ENCODE peak calls at places on chromosomes 3 and 15, in nine cellular contexts. J is left ventricle myocardium superior; C is hypothalamus; D is stimulated activated naive CD4-positive, alpha-beta T cell; T is endothelial cell; R is NCI-H146; X is stimulated activated CD8-positive, alpha-beta memory T cell treated with anti-CD3 and anti-CD28 coated beads, Interleukin-4, amount 100 ng/mL, for 24 hours; U is upper lobe of right lung; M is GM19239. Q is an unnamed sample.

GRCh38 chr15:44676676-44677075 is 13.2 kb upstream of the SPG11 start:
- DNase-seq in J (no peak), C (no peak), D (no peak), T (no peak), R (no peak), X (no peak), U (no peak), M (no peak), Q (no peak)

GRCh38 chr3:184241447-184242296 is 7.1 kb downstream of the ALG3 start:
- DNase-seq in J (peak; percentile 64), C (no peak), D (no peak), T (peak; percentile 67), R (peak; percentile 56), X (no peak), U (peak; percentile 85), M (no peak), Q (peak; percentile 11)

GRCh38 chr15:68479406-68479805 is 47.4 kb upstream of the ITGA11 start:
- DNase-seq in J (peak; percentile 58), C (no peak), D (no peak), T (no peak), R (no peak), X (no peak), U (no peak), M (no peak), Q (peak; percentile 40)

GRCh38 chr15:50377867-50378751 is 23.1 kb upstream of the GABPB1 start:
- DNase-seq in J (no peak), C (no peak), D (no peak), T (no peak), R (no peak), X (no peak), U (no peak), M (peak; percentile 68), Q (no peak)

GRCh38 chr3:18246336-18247060 is 178.6 kb downstream of the SATB1 start:
- DNase-seq in J (no peak), C (no peak), D (no peak), T (no peak), R (peak; percentile 3), X (no peak), U (no peak), M (no peak), Q (no peak)

GRCh38 chr3:111692593-111693552 is 97.7 kb upstream of the ZBED2 start:
- DNase-seq in J (peak; percentile 28), C (no peak), D (no peak), T (no peak), R (peak; percentile 43), X (no peak), U (no peak), M (no peak), Q (no peak)

GRCh38 chr15:94239474-94239873 is 8.1 kb downstream of the MCTP2 start:
- DNase-seq in J (no peak), C (no peak), D (no peak), T (no peak), R (no peak), X (no peak), U (no peak), M (no peak), Q (no peak)

GRCh38 chr3:150412599-150413069 is 4.5 kb downstream of the TSC22D2 start:
- DNase-seq in J (no peak), C (no peak), D (no peak), T (no peak), R (peak; percentile 7), X (no peak), U (no peak), M (no peak), Q (peak; percentile 71)

GRCh38 chr15:75182187-75183131 is 19.2 kb upstream of the C15orf39 start:
- DNase-seq in J (peak; percentile 21), C (no peak), D (no peak), T (no peak), R (no peak), X (no peak), U (no peak), M (no peak), Q (no peak)

GRCh38 chr3:59818033-59818936 is 768.5 kb upstream of the CFAP20DC start:
- DNase-seq in J (peak; percentile 91), C (peak; percentile 1), D (no peak), T (no peak), R (no peak), X (no peak), U (peak; percentile 69), M (no peak), Q (peak; percentile 95)

GRCh38 chr15:51190424-51191068 is 95.8 kb upstream of the TNFAIP8L3 start:
- DNase-seq in J (peak; percentile 78), C (no peak), D (no peak), T (no peak), R (no peak), X (no peak), U (no peak), M (no peak), Q (no peak)

GRCh38 chr3:60579734-60580133 is 671.5 kb downstream of the FHIT start:
- DNase-seq in J (no peak), C (no peak), D (no peak), T (no peak), R (peak; percentile 16), X (no peak), U (no peak), M (no peak), Q (peak; percentile 4)

GRCh38 chr3:172174396-172175253 is 135.2 kb downstream of the FNDC3B start:
- DNase-seq in J (no peak), C (no peak), D (no peak), T (peak; percentile 24), R (no peak), X (no peak), U (no peak), M (no peak), Q (no peak)

GRCh38 chr3:126021224-126021623 is 52.2 kb downstream of the ROPN1B start:
- DNase-seq in J (peak; percentile 46), C (no peak), D (no peak), T (no peak), R (no peak), X (no peak), U (no peak), M (no peak), Q (no peak)

GRCh38 chr3:57756528-57757401 is 656 bp downstream of the SLMAP start:
- DNase-seq in J (peak; percentile 59), C (peak; percentile 22), D (peak; percentile 29), T (peak; percentile 51), R (peak; percentile 28), X (peak; percentile 9), U (peak; percentile 75), M (peak; percentile 15), Q (peak; percentile 80)

GRCh38 chr15:75049392-75049791 is 26.0 kb downstream of the PPCDC start:
- DNase-seq in J (peak; percentile 89), C (peak; percentile 25), D (no peak), T (no peak), R (no peak), X (no peak), U (peak; percentile 89), M (no peak), Q (no peak)

GRCh38 chr3:49879721-49880120 is 10.0 kb upstream of the CAMKV start:
- DNase-seq in J (no peak), C (no peak), D (no peak), T (no peak), R (no peak), X (no peak), U (no peak), M (no peak), Q (no peak)

GRCh38 chr15:45871121-45871855 is 236.5 kb downstream of the SQOR start:
- DNase-seq in J (no peak), C (no peak), D (no peak), T (no peak), R (no peak), X (no peak), U (no peak), M (no peak), Q (peak; percentile 55)

GRCh38 chr15:73317651-73318462 is 50.9 kb downstream of the HCN4 start:
- DNase-seq in J (no peak), C (no peak), D (no peak), T (no peak), R (peak; percentile 30), X (no peak), U (peak; percentile 45), M (no peak), Q (no peak)

GRCh38 chr3:192851821-192852352 is 65.8 kb downstream of the MB21D2 start:
- DNase-seq in J (peak; percentile 50), C (peak; percentile 17), D (no peak), T (no peak), R (peak; percentile 17), X (no peak), U (peak; percentile 78), M (no peak), Q (peak; percentile 91)

GRCh38 chr15:78035319-78035718 is 42.2 kb downstream of the TBC1D2B start:
- DNase-seq in J (peak; percentile 38), C (no peak), D (peak; percentile 25), T (no peak), R (no peak), X (no peak), U (no peak), M (no peak), Q (no peak)

GRCh38 chr3:194075802-194076460 is 60.0 kb upstream of the HES1 start:
- DNase-seq in J (no peak), C (no peak), D (no peak), T (no peak), R (peak; percentile 66), X (no peak), U (no peak), M (no peak), Q (no peak)

GRCh38 chr3:187628169-187628568 is 42.0 kb downstream of the SST start:
- DNase-seq in J (no peak), C (no peak), D (no peak), T (no peak), R (no peak), X (no peak), U (no peak), M (no peak), Q (no peak)

GRCh38 chr15:69390575-69390974 is 23.6 kb upstream of the KIF23 start:
- DNase-seq in J (no peak), C (no peak), D (no peak), T (no peak), R (no peak), X (no peak), U (no peak), M (no peak), Q (peak; percentile 91)

GRCh38 chr15:68333775-68334470 is 56.4 kb downstream of the FEM1B start:
- DNase-seq in J (peak; percentile 60), C (no peak), D (no peak), T (no peak), R (no peak), X (no peak), U (peak; percentile 81), M (no peak), Q (peak; percentile 84)

GRCh38 chr3:154334973-154335420 is 10.7 kb upstream of the DHX36 start:
- DNase-seq in J (no peak), C (no peak), D (no peak), T (no peak), R (peak; percentile 44), X (no peak), U (no peak), M (no peak), Q (peak; percentile 25)

GRCh38 chr15:59194639-59195325 is 11.9 kb upstream of the LDHAL6B start:
- DNase-seq in J (no peak), C (no peak), D (no peak), T (no peak), R (no peak), X (no peak), U (no peak), M (no peak), Q (no peak)

GRCh38 chr3:94167796-94168195 is 104.9 kb downstream of the NSUN3 start:
- DNase-seq in J (no peak), C (no peak), D (no peak), T (no peak), R (no peak), X (no peak), U (no peak), M (no peak), Q (no peak)

GRCh38 chr3:197300361-197300760 is 1.9 kb upstream of the DLG1 start:
- DNase-seq in J (no peak), C (no peak), D (no peak), T (no peak), R (no peak), X (no peak), U (no peak), M (no peak), Q (no peak)

GRCh38 chr15:89783111-89783860 is 7.2 kb downstream of the MESP2 start:
- DNase-seq in J (peak; percentile 39), C (no peak), D (no peak), T (no peak), R (no peak), X (no peak), U (no peak), M (no peak), Q (no peak)

GRCh38 chr3:126704494-126705214 is 614 bp downstream of the CHCHD6 start:
- DNase-seq in J (no peak), C (no peak), D (no peak), T (no peak), R (peak; percentile 73), X (no peak), U (no peak), M (no peak), Q (peak; percentile 14)

Q was measured in EL.